ENCODE peak calls at places on chromosomes 11 and 22, in five cellular contexts. B is activated naive CD4-positive, alpha-beta T cell treated with anti-CD3 and anti-CD28 coated beads, Interleukin-2, amount 50 U/mL, for 16 hours; W is GM12865; C is activated CD4-positive, alpha-beta T cell treated with anti-CD3 and anti-CD28 coated beads, Interleukin-2, amount 50 U/mL, for 1 hour; P is EL. O is an unnamed sample.
A peak's percentile ranks its signal among the peaks of the same experiment; 100 is the strongest.

GRCh38 chr11:78549624-78550409 is 24.8 kb downstream of the NARS2 start:
- DNase-seq in B (no peak), W (no peak), C (no peak), P (no peak), O (no peak)

GRCh38 chr11:132396318-132396717 is 1025.9 kb downstream of the NTM start:
- DNase-seq in B (no peak), W (no peak), C (no peak), P (no peak), O (no peak)

GRCh38 chr11:119101367-119101758 is 290 bp downstream of the DPAGT1 start:
- DNase-seq in B (no peak), W (peak; percentile 73), C (no peak), P (peak; percentile 48), O (no peak)

GRCh38 chr11:107183963-107184362 is 165.7 kb upstream of the GUCY1A2 start:
- DNase-seq in B (no peak), W (no peak), C (no peak), P (no peak), O (peak; percentile 6)

GRCh38 chr11:70930215-70930614 is 322.2 kb downstream of the SHANK2 start:
- DNase-seq in B (no peak), W (no peak), C (no peak), P (no peak), O (no peak)

GRCh38 chr11:14015711-14016110 is 53.2 kb downstream of the SPON1 start:
- DNase-seq in B (no peak), W (no peak), C (no peak), P (peak; percentile 32), O (peak; percentile 66)

GRCh38 chr22:25898707-25899365 is 156.8 kb downstream of the MYO18B start:
- DNase-seq in B (no peak), W (peak; percentile 29), C (no peak), P (peak; percentile 7), O (no peak)

GRCh38 chr11:134068829-134069425 is at the start of gene JAM3:
- DNase-seq in B (peak; percentile 97), W (peak; percentile 92), C (peak; percentile 97), P (peak; percentile 89), O (peak; percentile 83)

GRCh38 chr22:48693377-48694135 is 1134.1 kb downstream of the BRD1 start:
- DNase-seq in B (no peak), W (no peak), C (no peak), P (no peak), O (no peak)

GRCh38 chr11:86046111-86046510 is 22.8 kb downstream of the PICALM start:
- DNase-seq in B (no peak), W (no peak), C (no peak), P (peak; percentile 34), O (no peak)

GRCh38 chr11:1772270-1773130 is 8.8 kb upstream of the CTSD start:
- DNase-seq in B (peak; percentile 64), W (no peak), C (peak; percentile 32), P (peak; percentile 95), O (peak; percentile 88)

GRCh38 chr22:23391022-23391421 is 189.1 kb downstream of the IGLL1 start:
- DNase-seq in B (no peak), W (no peak), C (no peak), P (no peak), O (no peak)

GRCh38 chr11:116928845-116929244 is 91.4 kb upstream of the APOA1 start:
- DNase-seq in B (no peak), W (no peak), C (no peak), P (no peak), O (no peak)

GRCh38 chr11:133951484-133952198 is 5.1 kb downstream of the IGSF9B start:
- DNase-seq in B (no peak), W (no peak), C (no peak), P (peak; percentile 28), O (peak; percentile 50)